ENCODE peak calls at places on chromosomes 7 and 10, in six cellular contexts. D is thyroid gland, U is foreskin fibroblast, K is astrocyte of the cerebellum, O is left ventricle myocardium inferior, M is lower lobe of right lung. G is an unnamed sample.

GRCh38 chr10:71600856-71601255 is 118.7 kb downstream of the C10orf105 start:
- DNase-seq in D (no peak), U (peak), K (peak), O (no peak), M (no peak), G (no peak)

GRCh38 chr7:19690736-19691135 is 18.1 kb downstream of the POLR1F start:
- DNase-seq in D (no peak), U (peak), K (no peak), O (no peak), M (no peak), G (no peak)

GRCh38 chr10:48514916-48515315 is 90.0 kb downstream of the ARHGAP22 start:
- DNase-seq in D (no peak), U (no peak), K (no peak), O (no peak), M (no peak), G (no peak)

GRCh38 chr10:82150123-82150900 is 275.3 kb downstream of the NRG3 start:
- DNase-seq in D (peak), U (peak), K (no peak), O (no peak), M (peak), G (no peak)

GRCh38 chr10:12975266-12975665 is 26.2 kb downstream of the CCDC3 start:
- DNase-seq in D (no peak), U (no peak), K (no peak), O (no peak), M (no peak), G (no peak)

GRCh38 chr7:73345538-73345937 is 17.6 kb downstream of the FKBP6 start:
- DNase-seq in D (no peak), U (no peak), K (no peak), O (no peak), M (no peak), G (no peak)

GRCh38 chr10:133160813-133161471 is 923 bp downstream of the KNDC1 start:
- DNase-seq in D (no peak), U (peak), K (no peak), O (no peak), M (no peak), G (peak)

GRCh38 chr10:69315610-69316312 is 37.5 kb downstream of the HK1 start:
- DNase-seq in D (no peak), U (no peak), K (no peak), O (no peak), M (no peak), G (no peak)

GRCh38 chr7:20033621-20034200 is 183.5 kb downstream of the MACC1 start:
- DNase-seq in D (no peak), U (peak), K (no peak), O (no peak), M (no peak), G (no peak)

GRCh38 chr7:14834456-14834855 is 68.1 kb downstream of the DGKB start:
- DNase-seq in D (no peak), U (peak), K (peak), O (no peak), M (no peak), G (no peak)

GRCh38 chr10:112678987-112679386 is 232.0 kb downstream of the VTI1A start:
- DNase-seq in D (no peak), U (no peak), K (no peak), O (no peak), M (no peak), G (no peak)

GRCh38 chr10:4981722-4982471 is 18.7 kb downstream of the AKR1C1 start:
- DNase-seq in D (peak), U (peak), K (peak), O (no peak), M (peak), G (no peak)

GRCh38 chr7:82677064-82677463 is 233.5 kb upstream of the CACNA2D1 start:
- DNase-seq in D (no peak), U (no peak), K (no peak), O (no peak), M (no peak), G (no peak)

GRCh38 chr7:114825423-114825951 is 96.4 kb upstream of the MDFIC start:
- DNase-seq in D (no peak), U (no peak), K (no peak), O (no peak), M (no peak), G (no peak)

GRCh38 chr10:10007972-10008371 is 1009.7 kb upstream of the CELF2 start:
- DNase-seq in D (no peak), U (peak), K (no peak), O (no peak), M (no peak), G (no peak)

GRCh38 chr10:105837951-105838350 is 1196.9 kb downstream of the SORCS3 start:
- DNase-seq in D (no peak), U (peak), K (peak), O (no peak), M (no peak), G (no peak)

GRCh38 chr10:49293208-49293603 is 5.8 kb upstream of the C10orf71 start:
- DNase-seq in D (no peak), U (no peak), K (no peak), O (no peak), M (no peak), G (no peak)

GRCh38 chr10:15123749-15124184 is 26.6 kb downstream of the RPP38 start:
- DNase-seq in D (no peak), U (peak), K (peak), O (no peak), M (no peak), G (no peak)

GRCh38 chr10:44066211-44066837 is 318.6 kb downstream of the CXCL12 start:
- DNase-seq in D (no peak), U (no peak), K (no peak), O (no peak), M (no peak), G (no peak)

GRCh38 chr7:153638821-153639435 is 413.3 kb upstream of the DPP6 start:
- DNase-seq in D (no peak), U (no peak), K (no peak), O (no peak), M (no peak), G (no peak)

GRCh38 chr7:80134536-80135305 is at the start of gene GNAI1:
- DNase-seq in D (peak), U (peak), K (no peak), O (peak), M (peak), G (peak)

GRCh38 chr7:95066736-95067530 is 159.5 kb downstream of the PPP1R9A start:
- DNase-seq in D (no peak), U (peak), K (peak), O (no peak), M (no peak), G (no peak)

GRCh38 chr7:10981317-10981716 is 7.6 kb downstream of the PHF14 start:
- DNase-seq in D (no peak), U (no peak), K (no peak), O (no peak), M (no peak), G (no peak)

GRCh38 chr10:132102717-132103110 is 37.0 kb downstream of the JAKMIP3 start:
- DNase-seq in D (no peak), U (no peak), K (no peak), O (no peak), M (no peak), G (no peak)

GRCh38 chr10:71547290-71547689 is 150.6 kb downstream of the CDH23 start:
- DNase-seq in D (no peak), U (no peak), K (no peak), O (no peak), M (no peak), G (no peak)

GRCh38 chr10:35925511-35925910 is 283.4 kb upstream of the FZD8 start:
- DNase-seq in D (no peak), U (peak), K (no peak), O (no peak), M (no peak), G (no peak)

GRCh38 chr7:2527505-2528464 is 8.2 kb downstream of the LFNG start:
- DNase-seq in D (no peak), U (peak), K (no peak), O (peak), M (peak), G (no peak)

GRCh38 chr10:18205098-18205834 is 65.0 kb downstream of the CACNB2 start:
- DNase-seq in D (no peak), U (peak), K (peak), O (no peak), M (no peak), G (no peak)

GRCh38 chr10:102230861-102231356 is 4.8 kb downstream of the ELOVL3 start:
- DNase-seq in D (peak), U (peak), K (no peak), O (peak), M (peak), G (no peak)
- TF ChIP-seq CTCF in D (no peak), U (peak), K (peak), O (peak), M (peak), G (no peak)

GRCh38 chr7:47772492-47772891 is 175.8 kb downstream of the PKD1L1 start:
- DNase-seq in D (no peak), U (no peak), K (no peak), O (no peak), M (no peak), G (no peak)

GRCh38 chr7:47771990-47772360 is 176.3 kb downstream of the PKD1L1 start:
- DNase-seq in D (no peak), U (no peak), K (no peak), O (no peak), M (no peak), G (no peak)

GRCh38 chr7:47775238-47775637 is 173.0 kb downstream of the PKD1L1 start:
- DNase-seq in D (no peak), U (no peak), K (no peak), O (no peak), M (no peak), G (no peak)

GRCh38 chr7:47776335-47776734 is 171.9 kb downstream of the PKD1L1 start:
- DNase-seq in D (no peak), U (no peak), K (no peak), O (no peak), M (no peak), G (no peak)

DNA sequence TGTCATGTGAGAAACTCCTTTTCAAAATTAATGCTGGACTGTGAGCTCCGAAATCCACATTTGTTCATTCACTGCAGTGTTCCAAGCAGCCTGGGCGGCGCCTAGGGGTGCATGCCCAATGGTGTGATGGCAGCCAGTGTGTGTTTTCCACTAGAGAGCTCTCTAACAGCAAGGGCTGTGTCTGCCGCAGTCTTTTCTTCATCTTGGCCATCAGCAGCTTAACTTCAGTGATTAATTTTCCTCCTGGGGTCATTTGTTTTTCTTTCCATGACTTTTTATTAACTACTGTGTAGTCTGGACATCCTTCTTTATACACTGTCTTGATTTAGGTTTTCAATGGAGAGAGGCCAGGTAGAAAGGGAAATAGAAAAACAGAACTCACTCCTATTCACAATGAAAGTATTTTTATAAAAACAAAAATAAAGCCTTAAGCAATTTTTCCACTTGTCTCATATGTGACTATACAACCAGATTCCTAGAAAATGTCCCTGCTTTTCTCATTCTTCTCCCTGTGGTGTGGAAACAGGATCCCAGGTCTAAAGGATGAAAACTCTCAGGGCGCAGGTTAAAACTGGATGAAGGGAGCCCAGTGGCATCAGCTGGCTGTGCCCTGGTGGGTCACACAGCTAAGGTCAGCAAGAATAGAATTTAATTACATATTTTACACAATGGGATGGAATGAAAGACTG is 176.8 kb downstream of the PKD1L1 start:
- DNase-seq in D (no peak), U (peak), K (no peak), O (no peak), M (no peak), G (no peak)
- TF ChIP-seq CTCF in D (no peak), U (no peak), K (peak), O (no peak), M (no peak), G (no peak)

GRCh38 chr10:6619663-6620062 is 39.6 kb upstream of the PRKCQ start:
- DNase-seq in D (no peak), U (peak), K (no peak), O (no peak), M (no peak), G (no peak)

GRCh38 chr10:6621536-6621935 is 41.5 kb upstream of the PRKCQ start:
- DNase-seq in D (no peak), U (peak), K (no peak), O (no peak), M (no peak), G (no peak)

GRCh38 chr10:6615971-6616370 is 35.9 kb upstream of the PRKCQ start:
- DNase-seq in D (no peak), U (no peak), K (no peak), O (no peak), M (no peak), G (no peak)

GRCh38 chr10:6618340-6618739 is 38.3 kb upstream of the PRKCQ start:
- DNase-seq in D (no peak), U (no peak), K (no peak), O (no peak), M (no peak), G (no peak)

DNA sequence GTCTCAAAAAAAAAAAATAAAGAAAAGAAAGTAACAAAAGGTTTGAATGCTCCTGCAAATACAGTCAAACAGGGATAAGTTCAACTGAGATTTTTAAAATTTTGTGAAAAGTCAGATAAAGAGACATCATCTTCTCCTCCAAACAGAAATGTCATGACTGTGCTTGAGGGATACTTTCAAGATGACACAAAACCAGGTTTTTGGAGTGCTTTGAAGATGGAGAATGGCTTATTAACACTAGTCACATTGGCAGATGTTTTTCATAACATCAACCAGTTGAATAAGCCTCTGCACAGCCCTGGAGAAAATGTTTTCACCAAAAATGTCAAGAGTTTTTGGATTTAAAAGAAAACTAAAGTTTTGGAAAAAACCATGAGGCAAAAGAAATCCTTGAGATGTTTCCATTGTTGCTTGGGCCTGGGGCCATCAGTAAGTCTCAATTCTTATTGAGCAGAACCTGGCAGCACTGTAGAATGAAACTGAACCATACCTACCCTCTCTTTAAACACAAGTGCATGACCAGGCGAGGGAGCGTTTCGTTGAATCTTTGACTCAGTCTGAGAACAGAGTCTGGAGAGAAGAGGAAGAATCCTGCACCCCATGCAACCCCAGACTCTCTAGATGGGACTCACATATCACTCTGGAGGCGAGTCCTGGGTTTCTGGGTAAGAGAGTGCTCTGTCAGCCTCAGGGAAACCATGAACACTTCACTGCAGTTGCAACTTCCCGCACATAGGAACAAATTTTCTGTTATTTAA is 37.4 kb upstream of the PRKCQ start:
- DNase-seq in D (no peak), U (no peak), K (no peak), O (no peak), M (no peak), G (no peak)
- TF ChIP-seq CTCF in D (no peak), U (no peak), K (no peak), O (no peak), M (no peak), G (no peak)

DNA sequence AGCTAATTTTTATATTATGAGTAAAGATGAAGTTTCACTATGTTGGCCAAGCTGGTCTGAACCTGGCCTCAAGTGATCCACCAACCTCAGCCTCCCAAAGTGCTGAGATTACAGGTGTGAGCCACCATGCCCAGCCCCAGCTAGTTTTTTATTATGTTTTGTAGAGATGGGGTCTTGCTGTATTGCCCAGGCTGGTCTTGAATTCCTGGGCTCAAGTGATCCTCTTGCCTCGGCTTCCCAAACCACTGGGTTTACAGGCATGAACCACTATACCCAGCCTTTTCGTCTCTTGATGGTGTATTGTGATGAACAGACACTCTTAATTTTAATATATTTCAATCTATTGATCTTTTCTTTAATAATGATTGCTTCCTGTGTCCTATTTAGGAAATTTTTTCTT is 17.7 kb downstream of the RAB19 start:
- DNase-seq in D (no peak), U (no peak), K (no peak), O (no peak), M (no peak), G (no peak)
- TF ChIP-seq CTCF in D (no peak), U (no peak), K (no peak), O (no peak), M (no peak), G (no peak)

DNA sequence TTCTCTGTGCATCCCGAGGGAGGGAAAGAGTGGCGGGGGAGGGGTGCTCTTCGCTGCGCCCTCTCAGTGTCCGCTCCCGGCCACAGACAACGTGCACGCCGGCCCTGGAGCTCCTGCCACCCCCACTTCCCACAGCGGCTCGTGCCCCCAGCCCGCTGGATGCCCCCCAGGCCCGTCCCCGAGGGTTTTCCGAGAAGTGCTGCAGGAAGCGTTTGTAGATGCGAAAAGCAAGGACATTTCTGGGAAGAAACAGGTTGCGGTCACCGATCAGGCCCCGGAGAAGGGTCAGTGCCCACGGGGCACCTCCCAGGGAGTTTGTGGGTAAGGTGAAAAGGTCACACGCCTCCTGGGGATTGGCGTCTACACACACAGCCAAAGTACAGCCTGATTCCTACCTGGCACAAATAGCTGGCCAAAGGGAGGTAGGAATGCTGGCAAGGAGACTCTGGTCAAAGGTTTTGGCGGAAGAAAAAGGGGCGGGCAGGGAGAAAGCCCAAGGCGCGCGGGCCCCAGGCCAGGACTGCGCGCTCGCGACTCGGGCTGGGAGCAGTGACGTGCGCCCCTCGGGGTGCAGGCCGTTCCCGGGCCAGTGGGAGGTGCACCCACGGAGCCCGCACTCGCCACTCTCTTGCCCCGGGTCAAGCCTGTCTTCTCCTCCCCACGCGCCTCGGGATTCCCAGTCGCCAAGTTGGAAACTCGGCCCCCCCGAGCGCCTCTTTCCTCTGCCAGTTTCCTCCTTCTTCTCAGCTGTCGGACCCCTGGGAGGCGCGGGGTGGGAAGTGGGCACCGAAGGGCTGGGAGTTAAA is 1.5 kb upstream of the NRP1 start:
- DNase-seq in D (peak), U (peak), K (no peak), O (peak), M (peak), G (no peak)
- TF ChIP-seq CTCF in D (no peak), U (no peak), K (no peak), O (no peak), M (peak), G (no peak)

GRCh38 chr10:52539463-52539862 is 225.4 kb downstream of the DKK1 start:
- DNase-seq in D (no peak), U (peak), K (peak), O (no peak), M (no peak), G (no peak)
- TF ChIP-seq CTCF in D (no peak), U (no peak), K (no peak), O (no peak), M (no peak), G (no peak)

GRCh38 chr10:1327759-1328158 is 271.6 kb downstream of the WDR37 start:
- DNase-seq in D (no peak), U (no peak), K (no peak), O (no peak), M (no peak), G (no peak)

GRCh38 chr10:1328409-1328808 is 272.2 kb downstream of the WDR37 start:
- DNase-seq in D (no peak), U (no peak), K (no peak), O (no peak), M (no peak), G (no peak)

GRCh38 chr10:1320739-1321331 is 264.6 kb downstream of the WDR37 start:
- DNase-seq in D (no peak), U (no peak), K (no peak), O (no peak), M (no peak), G (no peak)

GRCh38 chr10:1324914-1325313 is 268.7 kb downstream of the WDR37 start:
- DNase-seq in D (no peak), U (no peak), K (no peak), O (no peak), M (no peak), G (no peak)

DNA sequence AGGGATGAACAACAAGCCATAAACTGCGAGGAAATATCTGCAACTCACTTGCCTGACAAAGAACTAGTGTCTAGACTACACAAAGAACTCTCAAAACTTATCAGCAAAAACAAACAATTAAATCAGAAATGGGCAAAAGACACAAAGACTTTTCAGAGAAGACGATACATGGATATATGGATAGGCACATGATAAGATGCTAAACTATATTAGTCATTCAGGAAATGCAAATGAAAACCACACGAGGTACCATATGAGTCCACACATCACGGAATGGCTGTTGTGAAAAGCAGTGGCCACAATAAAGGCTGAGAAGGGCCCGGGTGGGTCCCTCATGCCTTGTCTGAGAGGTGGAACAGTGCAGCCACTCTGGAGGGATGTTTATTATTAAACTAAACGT is 267.8 kb downstream of the WDR37 start:
- DNase-seq in D (no peak), U (no peak), K (no peak), O (no peak), M (no peak), G (no peak)
- TF ChIP-seq CTCF in D (no peak), U (no peak), K (no peak), O (no peak), M (no peak), G (no peak)

G was measured in omental fat pad.